ENCODE peak calls at places on chromosomes 11 and 22, in six cellular contexts. U is K562, F is gastrocnemius medialis, W is prostate gland, K is breast epithelium, I is spleen. A is an unnamed sample. For H3K4me1, the result is how much of the 10 kb centered on the place peaks cover.

GRCh38 chr22:30306629-30307016 is 17.3 kb upstream of the CASTOR1 start:
- DNase-seq in W (no peak), F (no peak), K (no peak), U (no peak), I (no peak), A (no peak)

GRCh38 chr11:47466701-47467250 is 17.8 kb upstream of the RAPSN start:
- DNase-seq in W (no peak), F (no peak), K (no peak), I (peak), U (no peak), A (peak)

GRCh38 chr11:73980001-73980960 is 2.4 kb downstream of the UCP2 start:
- DNase-seq in F (no peak), U (peak), W (no peak), K (peak), I (peak), A (peak)

GRCh38 chr11:995058-995751 is 41.3 kb downstream of the MUC6 start:
- DNase-seq in U (no peak), I (no peak), F (no peak), K (no peak), W (no peak), A (no peak)

GRCh38 chr11:70107756-70108155 is 29.6 kb downstream of the ANO1 start:
- DNase-seq in I (no peak), W (no peak), F (no peak), K (no peak), U (no peak), A (no peak)

GRCh38 chr11:7936615-7937014 is 4.9 kb downstream of the OR10A3 start:
- DNase-seq in W (no peak), K (no peak), U (no peak), F (no peak), I (no peak), A (peak)

GRCh38 chr11:73258104-73258684 is 13.9 kb upstream of the P2RY6 start:
- DNase-seq in K (no peak), F (no peak), U (no peak), I (no peak), W (no peak), A (peak)

GRCh38 chr11:128483211-128483788 is 104.1 kb downstream of the ETS1 start:
- DNase-seq in U (no peak), F (no peak), I (no peak), W (no peak), K (no peak), A (no peak)

GRCh38 chr11:20327377-20327776 is 36.1 kb upstream of the HTATIP2 start:
- DNase-seq in W (no peak), U (no peak), F (no peak), I (no peak), K (no peak), A (no peak)

GRCh38 chr11:9260182-9261146 is 4.7 kb downstream of the DENND5A start:
- DNase-seq in U (no peak), W (no peak), K (no peak), F (no peak), I (peak), A (peak)

GRCh38 chr22:50079689-50080465 is 5.3 kb downstream of the MLC1 start:
- DNase-seq in W (no peak), F (no peak), U (no peak), K (no peak), I (peak), A (no peak)

GRCh38 chr11:73320786-73321325 is 12.8 kb downstream of the ARHGEF17 start:
- DNase-seq in U (no peak), I (no peak), F (no peak), W (no peak), K (no peak), A (no peak)

GRCh38 chr11:58121101-58121500 is 4.2 kb downstream of the OR9I1 start:
- DNase-seq in U (no peak), K (no peak), I (no peak), W (no peak), F (no peak), A (no peak)

GRCh38 chr11:9990221-9990973 is 303.6 kb downstream of the SBF2 start:
- DNase-seq in I (no peak), U (no peak), W (no peak), F (no peak), K (no peak), A (no peak)

GRCh38 chr22:27512283-27512761 is 289.2 kb downstream of the MN1 start:
- DNase-seq in K (peak), W (peak), F (peak), I (no peak), U (no peak), A (peak)

GRCh38 chr11:67271548-67272284 is 5.4 kb downstream of the GRK2 start:
- DNase-seq in K (no peak), W (no peak), U (no peak), F (no peak), I (peak), A (no peak)

GRCh38 chr11:27317751-27318150 is 45.3 kb downstream of the CCDC34 start:
- DNase-seq in I (no peak), U (peak), F (no peak), W (no peak), K (no peak), A (no peak)

GRCh38 chr22:49838771-49839717 is 11.4 kb upstream of the BRD1 start:
- DNase-seq in K (no peak), F (no peak), W (no peak), I (peak), U (no peak), A (no peak)

GRCh38 chr11:44954051-44954906 is 3.6 kb upstream of the TP53I11 start:
- DNase-seq in U (no peak), W (no peak), F (no peak), I (no peak), K (no peak), A (no peak)

GRCh38 chr11:128772814-128773213 is 78.9 kb downstream of the FLI1 start:
- DNase-seq in W (no peak), K (no peak), F (no peak), U (no peak), I (peak), A (peak)

GRCh38 chr22:38401336-38402084 is 53.5 kb downstream of the KCNJ4 start:
- DNase-seq in W (no peak), I (no peak), U (no peak), F (no peak), K (peak), A (no peak)

GRCh38 chr11:10307022-10307410 is 2.1 kb downstream of the ADM start:
- DNase-seq in F (no peak), W (peak), I (no peak), K (no peak), U (no peak), A (no peak)

GRCh38 chr11:125481531-125481930 is 14.5 kb downstream of the FEZ1 start:
- DNase-seq in K (no peak), I (no peak), F (no peak), U (no peak), W (no peak), A (no peak)

GRCh38 chr11:110470716-110471115 is 41.0 kb downstream of the FDX1 start:
- DNase-seq in W (no peak), K (no peak), F (no peak), U (no peak), I (no peak), A (no peak)

GRCh38 chr11:66172146-66172545 is 96.3 kb upstream of the RAB1B start:
- DNase-seq in U (peak), W (no peak), I (no peak), K (no peak), F (no peak), A (no peak)

GRCh38 chr11:111983187-111983986 is 41.8 kb upstream of the DLAT start:
- DNase-seq in K (no peak), U (peak), F (no peak), I (no peak), W (peak), A (peak)

GRCh38 chr11:88861618-88862017 is 204.2 kb downstream of the GRM5 start:
- DNase-seq in I (no peak), F (no peak), K (no peak), W (no peak), U (no peak), A (no peak)

GRCh38 chr11:11963842-11964773 is 44.3 kb downstream of the DKK3 start:
- DNase-seq in I (peak), F (no peak), U (no peak), W (no peak), K (no peak), A (peak)

GRCh38 chr11:75896843-75897419 is 81.9 kb downstream of the UVRAG start:
- DNase-seq in U (peak), F (no peak), K (no peak), W (no peak), I (no peak), A (no peak)

GRCh38 chr11:111550258-111550657 is 9.7 kb downstream of the LAYN start:
- DNase-seq in U (no peak), K (no peak), I (no peak), W (no peak), F (no peak), A (no peak)

GRCh38 chr11:68212421-68213134 is 518 bp downstream of the KMT5B start:
- DNase-seq in U (peak), F (peak), K (peak), I (peak), W (peak), A (peak)

DNA sequence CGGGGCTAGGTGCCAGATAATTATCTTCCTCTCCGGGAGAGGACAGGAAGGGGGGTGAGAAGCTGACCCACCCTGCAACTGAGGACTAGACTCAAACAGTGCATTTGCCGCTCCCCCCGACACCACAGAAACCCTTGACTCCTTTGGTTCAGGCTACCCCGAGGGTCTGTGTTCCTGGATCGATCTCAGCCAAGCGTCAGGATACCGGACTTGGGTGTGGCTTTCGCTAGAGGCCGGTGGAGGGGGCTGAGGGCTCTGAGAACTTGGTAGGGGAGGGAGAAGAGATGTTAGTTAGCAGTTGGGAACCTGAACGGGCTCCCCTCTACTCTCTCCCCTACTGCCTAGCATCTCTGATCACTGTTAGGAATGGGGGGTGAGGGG is 840 bp downstream of the SEZ6L start:
- DNase-seq in F (no peak), K (no peak), W (no peak), U (no peak), I (no peak), A (no peak)
- H3K4me1 ChIP-seq in F (under half), K (under half), W (under half), U (under half), I (under half), A (under half)

GRCh38 chr11:60942970-60943565 is 8.9 kb downstream of the SLC15A3 start:
- DNase-seq in K (peak), I (no peak), U (no peak), F (no peak), W (peak), A (peak)

GRCh38 chr11:60945295-60945667 is 6.7 kb downstream of the SLC15A3 start:
- DNase-seq in U (peak), K (no peak), I (no peak), F (no peak), W (no peak), A (no peak)

GRCh38 chr11:60946601-60947265 is 5.2 kb downstream of the SLC15A3 start:
- DNase-seq in W (no peak), K (no peak), U (no peak), F (no peak), I (no peak), A (no peak)

GRCh38 chr11:60942207-60942606 is 9.8 kb downstream of the SLC15A3 start:
- DNase-seq in I (no peak), K (no peak), U (no peak), W (no peak), F (no peak), A (no peak)

GRCh38 chr11:60944504-60945294 is 7.3 kb downstream of the SLC15A3 start:
- DNase-seq in U (peak), W (no peak), K (no peak), I (no peak), F (no peak), A (no peak)
- TF ChIP-seq POLR2A in U (no peak), W (no peak), K (no peak), I (no peak), F (no peak), A (no peak)

DNA sequence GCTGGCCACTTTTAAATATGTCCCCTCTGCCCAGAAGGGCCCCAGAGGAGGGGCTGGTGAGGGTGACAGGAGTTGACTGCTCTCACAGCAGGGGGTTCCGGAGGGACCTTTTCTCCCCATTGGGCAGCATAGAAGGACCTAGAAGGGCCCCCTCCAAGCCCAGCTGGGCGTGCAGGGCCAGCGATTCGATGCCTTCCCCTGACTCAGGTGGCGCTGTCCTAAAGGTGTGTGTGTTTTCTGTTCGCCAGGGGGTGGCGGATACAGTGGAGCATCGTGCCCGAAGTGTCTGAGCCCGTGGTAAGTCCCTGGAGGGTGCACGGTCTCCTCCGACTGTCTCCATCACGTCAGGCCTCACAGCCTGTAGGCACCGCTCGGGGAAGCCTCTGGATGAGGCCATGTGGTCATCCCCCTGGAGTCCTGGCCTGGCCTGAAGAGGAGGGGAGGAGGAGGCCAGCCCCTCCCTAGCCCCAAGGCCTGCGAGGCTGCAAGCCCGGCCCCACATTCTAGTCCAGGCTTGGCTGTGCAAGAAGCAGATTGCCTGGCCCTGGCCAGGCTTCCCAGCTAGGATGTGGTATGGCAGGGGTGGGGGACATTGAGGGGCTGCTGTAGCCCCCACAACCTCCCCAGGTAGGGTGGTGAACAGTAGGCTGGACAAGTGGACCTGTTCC is 46.5 kb downstream of the GRAMD4 start:
- DNase-seq in I (no peak), F (no peak), K (no peak), W (no peak), U (no peak), A (no peak)
- H3K4me1 ChIP-seq in I (under half), F (under half), K (under half), W (under half), U (under half), A (under half)

GRCh38 chr11:61369372-61370348 is 7.5 kb downstream of the TMEM138 start:
- DNase-seq in W (peak), K (peak), U (no peak), F (peak), I (no peak), A (no peak)
- TF ChIP-seq POLR2A in W (no peak), K (no peak), U (peak), F (no peak), I (no peak), A (no peak)

GRCh38 chr22:20123364-20124082 is 6.5 kb upstream of the TRMT2A start:
- DNase-seq in U (no peak), W (no peak), F (no peak), I (no peak), K (no peak), A (no peak)
- H3K4me1 ChIP-seq in U (under half), W (under half), F (under half), I (under half), K (under half), A (under half)

GRCh38 chr11:2295971-2296912 is 5.5 kb downstream of the C11orf21 start:
- DNase-seq in K (no peak), I (no peak), U (no peak), W (no peak), F (no peak), A (no peak)

GRCh38 chr11:2296913-2297622 is 4.7 kb downstream of the C11orf21 start:
- DNase-seq in K (no peak), F (no peak), U (no peak), I (no peak), W (no peak), A (peak)

GRCh38 chr11:2293396-2294339 is 8.1 kb downstream of the C11orf21 start:
- DNase-seq in K (no peak), I (no peak), F (no peak), U (peak), W (no peak), A (peak)

GRCh38 chr11:2297623-2298030 is 4.1 kb downstream of the C11orf21 start:
- DNase-seq in W (no peak), K (no peak), F (no peak), I (no peak), U (no peak), A (no peak)

GRCh38 chr11:2294340-2295290 is 7.1 kb downstream of the C11orf21 start:
- DNase-seq in F (no peak), I (no peak), U (no peak), W (no peak), K (no peak), A (peak)
- TF ChIP-seq POLR2A in F (no peak), I (no peak), U (no peak), W (no peak), K (no peak), A (no peak)

DNA sequence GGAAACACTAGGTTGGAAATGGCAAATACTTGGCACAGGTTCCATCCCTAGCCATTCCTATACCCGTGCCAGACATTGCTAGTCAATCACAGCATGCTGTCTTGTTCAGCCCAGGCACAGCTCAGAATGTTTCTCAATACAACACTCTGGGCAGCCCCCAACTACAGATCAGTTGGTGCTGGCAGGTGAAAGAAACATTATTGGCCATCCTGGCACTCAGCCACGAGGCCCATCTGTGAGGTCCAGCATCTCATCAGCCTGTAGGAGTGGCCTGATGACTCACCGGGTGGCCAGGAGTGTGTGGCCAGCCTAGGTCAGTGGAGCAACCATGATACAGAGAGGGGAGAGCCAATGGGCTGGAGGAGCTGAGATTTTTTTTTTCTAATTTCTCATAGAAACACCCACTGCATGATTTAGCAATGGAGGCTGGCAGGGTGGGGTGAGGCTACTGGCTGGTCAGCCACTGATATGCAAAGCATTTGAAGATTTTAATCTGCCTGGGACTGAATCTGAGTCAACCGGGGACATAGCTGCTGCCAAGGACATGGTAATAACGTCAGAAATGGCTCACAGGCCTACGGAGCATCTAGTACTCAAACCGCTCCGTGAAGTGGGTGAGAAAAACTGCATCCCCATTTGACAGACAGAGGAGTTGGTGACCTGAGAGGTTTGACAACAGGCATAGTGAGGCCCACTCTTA is 5.4 kb downstream of the MYO18B start:
- DNase-seq in U (peak), I (no peak), W (no peak), K (no peak), F (peak), A (peak)
- H3K4me1 ChIP-seq in U (half or more), I (under half), W (under half), K (under half), F (half or more), A (under half)

GRCh38 chr11:31369348-31370329 is at the start of the genes DCDC1 and DNAJC24:
- DNase-seq in K (peak), U (peak), F (peak), I (peak), W (peak), A (peak)
- TF ChIP-seq POLR2A in K (no peak), U (peak), F (peak), I (peak), W (peak), A (no peak)